ENCODE peak calls at places on chromosomes 5 and 9, in eight cellular contexts. E is PC-9, O is ascending aorta, Q is AG04450, A is neural progenitor cell, T is HepG2, S is PC-3, X is sigmoid colon. H is an unnamed sample. For H3K27me3, the result is how much of the 10 kb centered on the place peaks cover.

GRCh38 chr9:85469041-85469440 is 272.7 kb downstream of the AGTPBP1 start:
- DNase-seq in A (no peak), S (no peak), O (no peak), Q (no peak), T (no peak), X (no peak), E (no peak), H (no peak)

GRCh38 chr5:96616801-96617200 is 45.4 kb upstream of the CAST start:
- DNase-seq in S (peak), T (no peak), X (no peak), Q (no peak), O (no peak), A (no peak), E (no peak), H (no peak)

GRCh38 chr5:173500213-173500560 is 116.3 kb downstream of the BOD1 start:
- DNase-seq in X (no peak), A (no peak), T (no peak), S (no peak), E (no peak), O (no peak), Q (no peak), H (no peak)

GRCh38 chr9:128124873-128125574 is 2.5 kb downstream of the PTGES2 start:
- DNase-seq in X (peak), Q (peak), O (no peak), E (peak), T (peak), S (peak), A (peak), H (no peak)

GRCh38 chr9:114691046-114691955 is 9.3 kb upstream of the TEX48 start:
- DNase-seq in X (no peak), Q (peak), T (no peak), S (peak), O (no peak), A (no peak), E (peak), H (peak)

GRCh38 chr9:91921371-91921770 is 28.7 kb downstream of the ROR2 start:
- DNase-seq in X (peak), A (no peak), T (no peak), S (no peak), E (no peak), O (peak), Q (no peak), H (no peak)

GRCh38 chr5:131899686-131900085 is 45.8 kb downstream of the MEIKIN start:
- DNase-seq in E (no peak), Q (no peak), O (no peak), T (no peak), S (no peak), X (no peak), A (no peak), H (no peak)

GRCh38 chr5:154271466-154271865 is 80.9 kb downstream of the GALNT10 start:
- DNase-seq in A (no peak), S (no peak), X (no peak), O (no peak), T (no peak), E (no peak), Q (no peak), H (no peak)

GRCh38 chr9:98142182-98142924 is 23.3 kb upstream of the TRIM14 start:
- DNase-seq in Q (no peak), O (no peak), S (peak), A (no peak), X (no peak), E (peak), T (peak), H (no peak)

GRCh38 chr5:163473613-163474243 is 13.3 kb downstream of the HMMR start:
- DNase-seq in Q (no peak), X (no peak), T (no peak), O (no peak), A (no peak), S (peak), E (no peak), H (no peak)

DNA sequence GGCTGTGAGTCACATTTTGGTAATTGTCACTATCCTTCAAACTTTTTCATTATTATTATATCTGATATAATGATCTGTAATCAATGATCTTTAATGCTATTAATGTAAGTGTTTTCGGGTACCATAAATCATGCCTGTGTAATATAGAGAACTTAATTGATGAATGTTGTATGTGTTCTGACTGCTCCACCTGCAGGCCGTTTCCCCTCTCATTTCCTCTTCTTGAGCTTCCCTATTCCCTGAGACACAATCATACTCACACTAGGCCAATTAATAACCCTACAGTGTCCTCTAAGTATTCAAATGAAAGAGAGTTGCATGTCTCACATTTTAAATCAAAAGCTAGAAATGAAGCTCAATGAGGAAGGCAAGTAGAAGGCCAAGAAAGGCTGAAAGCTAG is 420.9 kb upstream of the SGCD start:
- DNase-seq in A (no peak), O (no peak), T (no peak), X (no peak), E (no peak), S (no peak), Q (no peak), H (no peak)
- H3K4me3 ChIP-seq in A (no peak), O (no peak), T (no peak), X (no peak), E (no peak), S (no peak), Q (no peak), H (no peak)

GRCh38 chr5:168843998-168844374 is 264.8 kb upstream of the PANK3 start:
- DNase-seq in X (no peak), O (peak), T (no peak), A (no peak), E (no peak), S (no peak), Q (no peak), H (no peak)
- H3K27me3 ChIP-seq in X (under half), O (under half), T (half or more), A (half or more), E (half or more), S (half or more), Q (under half), H (under half)

DNA sequence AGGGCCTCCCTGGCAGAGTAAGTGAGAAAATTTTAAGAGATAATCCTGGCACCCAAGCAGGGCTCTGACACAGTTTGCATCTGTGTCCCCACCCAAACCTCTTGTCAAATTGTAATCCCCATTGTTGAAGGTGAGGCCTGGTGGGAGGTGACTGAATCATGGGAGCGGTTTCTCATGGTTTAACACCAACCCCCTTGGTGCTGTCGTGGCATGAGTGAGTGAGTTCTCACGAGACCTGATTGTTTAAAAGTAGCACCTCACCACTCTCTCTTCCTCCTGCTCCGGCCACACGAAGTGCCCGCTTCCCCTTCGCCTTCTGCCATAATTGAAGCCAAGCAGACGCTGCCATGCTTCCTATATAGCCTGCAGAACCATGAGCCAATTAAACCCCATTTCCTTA is 80.1 kb downstream of the FBXW11 start:
- DNase-seq in T (no peak), X (no peak), S (no peak), Q (no peak), E (no peak), A (peak), O (no peak), H (no peak)
- TF ChIP-seq CTCF in T (no peak), X (no peak), S (no peak), Q (no peak), E (no peak), A (no peak), O (no peak), H (no peak)

DNA sequence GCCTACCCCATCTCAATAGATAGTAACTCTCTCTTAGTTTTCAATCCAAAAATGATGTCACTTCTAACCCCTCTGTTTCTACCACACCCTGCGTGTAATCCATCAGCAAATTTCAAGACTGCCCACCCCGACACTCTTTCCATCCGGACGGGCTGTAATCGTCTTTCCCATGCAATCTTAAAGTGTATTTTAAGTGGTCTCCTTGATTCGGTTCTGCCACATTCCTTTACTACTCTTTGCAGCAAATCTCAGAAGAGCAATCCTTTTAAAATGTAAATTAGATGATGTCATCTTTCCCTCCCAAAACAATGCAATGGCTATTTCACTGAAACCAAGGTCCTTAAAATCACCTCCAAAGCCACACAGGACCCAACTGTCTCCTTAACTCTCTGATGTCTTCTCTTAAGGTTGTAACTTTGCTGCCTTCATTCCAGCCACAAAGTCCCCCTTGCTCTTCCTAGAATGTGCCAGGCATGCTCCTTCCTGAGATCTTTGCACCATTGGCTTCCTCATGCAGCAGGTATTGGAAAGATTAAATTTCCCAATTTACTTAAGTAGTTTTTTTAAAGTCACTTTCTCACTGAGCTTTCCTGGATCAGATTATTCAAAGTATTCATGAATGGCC is 932.5 kb upstream of the WWC1 start:
- DNase-seq in X (no peak), S (no peak), A (peak), Q (no peak), O (no peak), E (no peak), T (no peak), H (no peak)
- H3K4me3 ChIP-seq in X (no peak), S (no peak), A (no peak), Q (no peak), O (no peak), E (no peak), T (no peak), H (no peak)

DNA sequence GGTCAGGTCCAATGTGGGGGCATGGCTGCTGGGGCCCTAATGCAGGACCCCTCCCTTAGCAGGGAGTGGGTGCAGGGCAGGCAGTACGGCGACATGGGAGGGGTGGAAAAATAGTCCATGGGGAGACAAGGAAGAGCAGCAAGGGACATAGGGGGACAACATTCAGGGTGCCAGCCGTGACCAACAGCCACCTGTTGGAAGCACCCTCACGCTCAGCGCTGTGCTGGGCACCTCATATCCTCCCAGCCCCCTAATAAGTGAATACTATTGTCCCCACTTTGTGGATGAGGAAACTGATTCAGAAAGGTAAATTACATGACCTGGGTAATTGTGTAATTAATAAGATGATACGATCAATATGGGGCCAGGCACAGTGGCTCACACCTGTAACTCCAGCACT is 3.0 kb upstream of the FIBCD1 start:
- DNase-seq in Q (no peak), O (no peak), A (no peak), S (no peak), X (no peak), T (no peak), E (no peak), H (no peak)
- H3K27me3 ChIP-seq in Q (under half), O (under half), A (half or more), S (under half), X (under half), T (half or more), E (under half), H (under half)

DNA sequence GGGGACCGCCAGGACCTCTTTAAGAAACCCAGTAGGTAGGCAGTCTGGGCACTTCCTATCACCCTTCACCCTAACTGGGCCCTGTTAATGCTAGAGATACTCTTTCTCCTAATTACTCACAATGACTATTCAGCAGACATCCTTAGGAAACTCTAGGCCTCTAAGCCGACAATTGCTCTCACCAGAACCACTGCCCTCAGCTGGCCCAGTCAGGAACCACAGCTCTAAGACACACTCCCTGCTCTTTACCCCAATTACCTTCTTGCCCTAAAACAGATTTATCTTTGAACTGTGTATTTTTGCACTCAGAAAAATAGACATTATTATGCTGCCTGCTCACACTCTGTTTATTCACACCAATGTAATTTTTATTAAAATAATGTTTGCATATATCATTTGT is 432.6 kb upstream of the SLC30A5 start:
- DNase-seq in O (no peak), S (peak), E (no peak), Q (no peak), T (peak), A (peak), X (no peak), H (no peak)
- TF ChIP-seq CTCF in O (no peak), S (peak), E (no peak), Q (peak), T (peak), A (peak), X (no peak), H (peak)